ENCODE peak calls at places on chromosomes 6 and 20, in eight cellular contexts. Y is iris pigment epithelial cell; V is stimulated activated naive B cell treated with anti-CD40 and anti-IgM and Interleukin-4, amounts not matched to agents 10 μg/mL and 1 μg/mL and 100 μg/mL, for 72 hours; E is NCI-H1105; L is AG04450; N is NCI-H524 treated with DMSO at 0.1 percent for 48 hours; O is GM12892; S is stimulated activated CD4-positive, alpha-beta T cell treated with anti-CD3 and anti-CD28 coated beads, Interleukin-15, amount 100 ng/mL, for 1 hour. A is an unnamed sample.

GRCh38 chr6:169908403-169908933 is 157.0 kb downstream of the ERMARD start:
- DNase-seq in Y (no peak), V (no peak), E (no peak), L (no peak), N (no peak), O (no peak), S (no peak), A (no peak)

GRCh38 chr20:49846206-49846807 is 33.7 kb downstream of the SLC9A8 start:
- DNase-seq in Y (peak; percentile 66), V (peak; percentile 23), E (peak; percentile 51), L (no peak), N (no peak), O (no peak), S (no peak), A (peak; percentile 62)

GRCh38 chr6:153058291-153058690 is 55.8 kb upstream of the MTRF1L start:
- DNase-seq in Y (peak; percentile 33), V (no peak), E (no peak), L (no peak), N (no peak), O (no peak), S (no peak), A (no peak)

GRCh38 chr6:77455271-77455670 is 8.0 kb downstream of the HTR1B start:
- DNase-seq in Y (peak; percentile 58), V (no peak), E (no peak), L (no peak), N (no peak), O (no peak), S (no peak), A (no peak)

GRCh38 chr20:23039885-23040508 is 4.9 kb downstream of the SSTR4 start:
- DNase-seq in Y (no peak), V (no peak), E (no peak), L (no peak), N (no peak), O (no peak), S (no peak), A (peak; percentile 46)

GRCh38 chr6:107292570-107293285 is 166.6 kb downstream of the PDSS2 start:
- DNase-seq in Y (no peak), V (no peak), E (no peak), L (no peak), N (no peak), O (no peak), S (no peak), A (no peak)

GRCh38 chr6:32436995-32437836 is 2.5 kb upstream of the HLA-DRA start:
- DNase-seq in Y (peak; percentile 40), V (peak; percentile 46), E (no peak), L (no peak), N (no peak), O (no peak), S (no peak), A (no peak)

GRCh38 chr20:24206995-24207394 is 218.4 kb upstream of the GGTLC1 start:
- DNase-seq in Y (peak; percentile 1), V (no peak), E (no peak), L (no peak), N (no peak), O (no peak), S (no peak), A (no peak)

GRCh38 chr6:127119361-127120108 is 1.1 kb downstream of the RSPO3 start:
- DNase-seq in Y (no peak), V (peak; percentile 37), E (peak; percentile 28), L (no peak), N (no peak), O (peak; percentile 31), S (no peak), A (peak; percentile 20)

GRCh38 chr20:21360686-21361085 is 36.6 kb downstream of the NKX2-4 start:
- DNase-seq in Y (peak; percentile 67), V (no peak), E (no peak), L (no peak), N (no peak), O (no peak), S (no peak), A (no peak)

GRCh38 chr6:150491131-150491795 is 108.4 kb upstream of the PLEKHG1 start:
- DNase-seq in Y (peak; percentile 67), V (peak; percentile 9), E (no peak), L (no peak), N (no peak), O (no peak), S (no peak), A (peak; percentile 87)

GRCh38 chr20:12925214-12925755 is 83.5 kb upstream of the SPTLC3 start:
- DNase-seq in Y (peak; percentile 88), V (peak; percentile 35), E (peak; percentile 74), L (peak; percentile 77), N (peak; percentile 76), O (peak; percentile 23), S (no peak), A (peak; percentile 63)

GRCh38 chr20:64077094-64077493 is 2.2 kb downstream of the RGS19 start:
- DNase-seq in Y (no peak), V (peak; percentile 49), E (no peak), L (no peak), N (no peak), O (peak; percentile 71), S (no peak), A (no peak)

GRCh38 chr6:4665489-4666417 is 110.5 kb upstream of the CDYL start:
- DNase-seq in Y (peak; percentile 66), V (no peak), E (no peak), L (no peak), N (no peak), O (no peak), S (no peak), A (no peak)

GRCh38 chr20:62685781-62686555 is 22.7 kb upstream of the NTSR1 start:
- DNase-seq in Y (no peak), V (no peak), E (peak; percentile 78), L (no peak), N (peak; percentile 62), O (no peak), S (no peak), A (no peak)

GRCh38 chr6:159267165-159267564 is 98.0 kb downstream of the FNDC1 start:
- DNase-seq in Y (peak; percentile 4), V (no peak), E (no peak), L (no peak), N (no peak), O (no peak), S (no peak), A (no peak)

GRCh38 chr6:42981866-42982265 is 2.5 kb upstream of the PPP2R5D start:
- DNase-seq in Y (no peak), V (no peak), E (no peak), L (no peak), N (no peak), O (no peak), S (no peak), A (no peak)

GRCh38 chr6:139230421-139230840 is 61.4 kb downstream of the TXLNB start:
- DNase-seq in Y (peak; percentile 37), V (no peak), E (peak; percentile 89), L (no peak), N (no peak), O (no peak), S (no peak), A (peak; percentile 86)

GRCh38 chr6:122180132-122180531 is 219.3 kb upstream of the HSF2 start:
- DNase-seq in Y (peak; percentile 11), V (no peak), E (no peak), L (no peak), N (no peak), O (no peak), S (no peak), A (no peak)

GRCh38 chr6:22954749-22955385 is 385.5 kb downstream of the HDGFL1 start:
- DNase-seq in Y (peak; percentile 44), V (no peak), E (no peak), L (no peak), N (no peak), O (no peak), S (no peak), A (no peak)

GRCh38 chr20:59673288-59673997 is 69.1 kb downstream of the PHACTR3 start:
- DNase-seq in Y (no peak), V (no peak), E (no peak), L (no peak), N (no peak), O (no peak), S (no peak), A (no peak)

GRCh38 chr20:32583581-32584045 is 1.5 kb downstream of the NOL4L start:
- DNase-seq in Y (no peak), V (no peak), E (no peak), L (no peak), N (no peak), O (no peak), S (no peak), A (peak; percentile 33)

GRCh38 chr6:55917756-55918415 is 42.5 kb upstream of the BMP5 start:
- DNase-seq in Y (no peak), V (no peak), E (no peak), L (no peak), N (no peak), O (no peak), S (no peak), A (no peak)

GRCh38 chr6:114997813-114998292 is 655.0 kb upstream of the HS3ST5 start:
- DNase-seq in Y (no peak), V (peak; percentile 18), E (no peak), L (no peak), N (no peak), O (no peak), S (no peak), A (no peak)

GRCh38 chr6:90413867-90414266 is 117.2 kb upstream of the BACH2 start:
- DNase-seq in Y (peak; percentile 55), V (peak; percentile 56), E (peak; percentile 88), L (no peak), N (peak; percentile 43), O (peak; percentile 30), S (peak; percentile 53), A (no peak)

GRCh38 chr6:49892280-49892679 is 25.9 kb upstream of the CRISP1 start:
- DNase-seq in Y (no peak), V (no peak), E (no peak), L (no peak), N (no peak), O (no peak), S (no peak), A (no peak)

GRCh38 chr6:31888281-31889258 is 8.9 kb downstream of the EHMT2 start:
- DNase-seq in Y (no peak), V (no peak), E (no peak), L (no peak), N (no peak), O (peak; percentile 68), S (peak; percentile 50), A (no peak)

GRCh38 chr6:67886840-67887292 is 748.2 kb upstream of the ADGRB3 start:
- DNase-seq in Y (no peak), V (no peak), E (no peak), L (no peak), N (no peak), O (no peak), S (no peak), A (no peak)

GRCh38 chr6:121817141-121817540 is 381.7 kb downstream of the GJA1 start:
- DNase-seq in Y (peak; percentile 92), V (no peak), E (no peak), L (no peak), N (peak; percentile 23), O (no peak), S (no peak), A (no peak)

GRCh38 chr20:49344975-49345374 is 67.1 kb upstream of the ZNFX1 start:
- DNase-seq in Y (peak; percentile 96), V (no peak), E (no peak), L (peak; percentile 78), N (no peak), O (no peak), S (no peak), A (peak; percentile 94)

GRCh38 chr6:84065718-84066290 is 32.2 kb downstream of the MRAP2 start:
- DNase-seq in Y (peak; percentile 61), V (no peak), E (no peak), L (no peak), N (no peak), O (no peak), S (no peak), A (no peak)

GRCh38 chr20:2691127-2691526 is 1.5 kb upstream of the EBF4 start:
- DNase-seq in Y (no peak), V (no peak), E (no peak), L (no peak), N (no peak), O (no peak), S (no peak), A (no peak)

GRCh38 chr6:129281173-129281796 is 398.3 kb downstream of the LAMA2 start:
- DNase-seq in Y (no peak), V (no peak), E (peak; percentile 89), L (no peak), N (peak; percentile 99), O (no peak), S (no peak), A (no peak)

GRCh38 chr6:89144358-89145041 is 1.4 kb upstream of the PM20D2 start:
- DNase-seq in Y (no peak), V (no peak), E (no peak), L (no peak), N (no peak), O (peak; percentile 13), S (no peak), A (no peak)

A was measured in PC-9.